ENCODE peak calls at places on chromosome 4, in five cellular contexts. N is OCI-LY7, T is right atrium auricular region, D is bronchial epithelial cell, F is A549. B is an unnamed sample.

GRCh38 chr4:53494851-53495250 is 96.4 kb downstream of the LNX1 start:
- DNase-seq in N (no peak), T (no peak), D (no peak), F (no peak), B (no peak)

GRCh38 chr4:176150283-176150682 is 45.1 kb downstream of the SPATA4 start:
- DNase-seq in N (peak), T (no peak), D (peak), F (no peak), B (no peak)

GRCh38 chr4:81566076-81566663 is 94.5 kb upstream of the RASGEF1B start:
- DNase-seq in N (no peak), T (no peak), D (no peak), F (no peak), B (no peak)

GRCh38 chr4:10354225-10354624 is 103.0 kb downstream of the ZNF518B start:
- DNase-seq in N (no peak), T (no peak), D (no peak), F (no peak), B (peak)

GRCh38 chr4:182643801-182644311 is 273.3 kb downstream of the DCTD start:
- DNase-seq in N (no peak), T (no peak), D (peak), F (no peak), B (no peak)

GRCh38 chr4:139672732-139673131 is 7.1 kb downstream of the MGST2 start:
- DNase-seq in N (no peak), T (no peak), D (no peak), F (no peak), B (no peak)

GRCh38 chr4:4875147-4875546 is 15.7 kb downstream of the MSX1 start:
- DNase-seq in N (no peak), T (no peak), D (no peak), F (no peak), B (no peak)

GRCh38 chr4:184376923-184377322 is 97.4 kb downstream of the IRF2 start:
- DNase-seq in N (no peak), T (no peak), D (no peak), F (no peak), B (no peak)

GRCh38 chr4:107956011-107956410 is 24.7 kb downstream of the CYP2U1 start:
- DNase-seq in N (no peak), T (no peak), D (peak), F (no peak), B (no peak)

GRCh38 chr4:98055800-98056501 is 87.3 kb downstream of the STPG2 start:
- DNase-seq in N (no peak), T (no peak), D (peak), F (no peak), B (no peak)

GRCh38 chr4:169070071-169070894 is 60.2 kb upstream of the CBR4 start:
- DNase-seq in N (no peak), T (no peak), D (peak), F (peak), B (no peak)

GRCh38 chr4:88219099-88219498 is 60.7 kb upstream of the ABCG2 start:
- DNase-seq in N (peak), T (no peak), D (peak), F (peak), B (no peak)

GRCh38 chr4:169220854-169221311 is 49.9 kb downstream of the SH3RF1 start:
- DNase-seq in N (no peak), T (no peak), D (no peak), F (no peak), B (no peak)

GRCh38 chr4:6128221-6128871 is 72.0 kb downstream of the JAKMIP1 start:
- DNase-seq in N (no peak), T (no peak), D (no peak), F (no peak), B (no peak)

GRCh38 chr4:141919648-141920047 is 283.3 kb downstream of the IL15 start:
- DNase-seq in N (no peak), T (no peak), D (no peak), F (no peak), B (no peak)

GRCh38 chr4:141403782-141404181 is 183.1 kb downstream of the ZNF330 start:
- DNase-seq in N (no peak), T (no peak), D (no peak), F (no peak), B (no peak)

GRCh38 chr4:168541608-168541953 is 44.7 kb downstream of the PALLD start:
- DNase-seq in N (no peak), T (no peak), D (peak), F (no peak), B (no peak)

GRCh38 chr4:139315221-139315675 is 13.0 kb upstream of the NDUFC1 start:
- DNase-seq in N (peak), T (no peak), D (no peak), F (no peak), B (no peak)

GRCh38 chr4:183444953-183445543 is 612 bp downstream of the CDKN2AIP start:
- DNase-seq in N (peak), T (peak), D (peak), F (peak), B (peak)

GRCh38 chr4:86960557-86960959 is 25.7 kb downstream of the AFF1 start:
- DNase-seq in N (peak), T (no peak), D (no peak), F (no peak), B (no peak)

GRCh38 chr4:86961605-86962295 is 26.9 kb downstream of the AFF1 start:
- DNase-seq in N (peak), T (no peak), D (no peak), F (no peak), B (no peak)

GRCh38 chr4:86959588-86960500 is 25.0 kb downstream of the AFF1 start:
- DNase-seq in N (peak), T (no peak), D (no peak), F (no peak), B (no peak)

GRCh38 chr4:86963697-86964096 is 28.9 kb downstream of the AFF1 start:
- DNase-seq in N (no peak), T (no peak), D (peak), F (no peak), B (no peak)

GRCh38 chr4:86961103-86961502 is 26.3 kb downstream of the AFF1 start:
- DNase-seq in N (peak), T (no peak), D (no peak), F (no peak), B (no peak)
- H3K4me3 ChIP-seq in N (peak), T (no peak), D (no peak), F (no peak), B (no peak)

DNA sequence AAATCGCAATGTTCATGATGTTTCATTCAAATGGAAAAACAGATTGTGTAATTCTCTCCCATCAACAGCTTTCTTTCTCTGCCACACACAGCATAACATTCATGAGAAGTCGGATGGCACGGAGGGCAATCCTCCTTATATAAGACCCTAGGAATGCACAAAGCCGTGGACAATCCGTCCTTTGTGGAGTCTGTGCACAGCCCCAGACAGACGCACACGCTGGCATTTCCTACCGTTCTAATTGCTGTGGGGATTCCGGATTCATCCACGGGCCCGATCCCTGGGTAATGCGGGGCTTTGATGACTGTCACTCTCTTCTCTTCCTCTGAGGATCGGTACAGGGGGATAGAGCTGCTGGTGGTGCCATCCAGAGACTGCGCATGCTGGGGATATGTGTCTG is 121.9 kb upstream of the PDLIM3 start:
- DNase-seq in N (no peak), T (no peak), D (no peak), F (no peak), B (no peak)
- H3K4me3 ChIP-seq in N (no peak), T (no peak), D (no peak), F (no peak), B (peak)

DNA sequence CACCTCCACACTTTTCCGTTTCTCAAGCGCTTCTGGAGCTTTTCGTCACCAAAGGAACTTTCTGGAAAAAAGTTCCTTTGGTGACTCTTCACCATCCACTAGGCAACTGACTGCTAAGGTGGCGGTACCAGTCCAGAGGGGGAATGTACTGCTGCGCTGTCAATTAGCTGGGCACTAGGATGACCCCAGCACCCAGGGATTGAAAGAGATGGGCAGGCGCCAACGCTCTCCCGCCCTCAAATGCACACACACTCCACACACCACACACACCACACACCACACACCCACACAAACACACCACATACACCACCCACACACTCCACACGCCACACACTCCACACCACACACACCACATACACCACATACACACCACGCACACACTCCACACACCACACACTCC is 10.4 kb downstream of the PRDM8 start:
- DNase-seq in N (no peak), T (no peak), D (no peak), F (no peak), B (no peak)
- H3K4me3 ChIP-seq in N (no peak), T (no peak), D (no peak), F (no peak), B (no peak)

GRCh38 chr4:76996445-76996844 is 46.9 kb downstream of the SEPTIN11 start:
- DNase-seq in N (no peak), T (no peak), D (no peak), F (no peak), B (no peak)

GRCh38 chr4:76997454-76997853 is 47.9 kb downstream of the SEPTIN11 start:
- DNase-seq in N (no peak), T (no peak), D (no peak), F (no peak), B (no peak)

GRCh38 chr4:76995776-76996175 is 46.2 kb downstream of the SEPTIN11 start:
- DNase-seq in N (no peak), T (no peak), D (no peak), F (no peak), B (no peak)

GRCh38 chr4:76990288-76991080 is 40.9 kb downstream of the SEPTIN11 start:
- DNase-seq in N (no peak), T (no peak), D (no peak), F (no peak), B (no peak)

DNA sequence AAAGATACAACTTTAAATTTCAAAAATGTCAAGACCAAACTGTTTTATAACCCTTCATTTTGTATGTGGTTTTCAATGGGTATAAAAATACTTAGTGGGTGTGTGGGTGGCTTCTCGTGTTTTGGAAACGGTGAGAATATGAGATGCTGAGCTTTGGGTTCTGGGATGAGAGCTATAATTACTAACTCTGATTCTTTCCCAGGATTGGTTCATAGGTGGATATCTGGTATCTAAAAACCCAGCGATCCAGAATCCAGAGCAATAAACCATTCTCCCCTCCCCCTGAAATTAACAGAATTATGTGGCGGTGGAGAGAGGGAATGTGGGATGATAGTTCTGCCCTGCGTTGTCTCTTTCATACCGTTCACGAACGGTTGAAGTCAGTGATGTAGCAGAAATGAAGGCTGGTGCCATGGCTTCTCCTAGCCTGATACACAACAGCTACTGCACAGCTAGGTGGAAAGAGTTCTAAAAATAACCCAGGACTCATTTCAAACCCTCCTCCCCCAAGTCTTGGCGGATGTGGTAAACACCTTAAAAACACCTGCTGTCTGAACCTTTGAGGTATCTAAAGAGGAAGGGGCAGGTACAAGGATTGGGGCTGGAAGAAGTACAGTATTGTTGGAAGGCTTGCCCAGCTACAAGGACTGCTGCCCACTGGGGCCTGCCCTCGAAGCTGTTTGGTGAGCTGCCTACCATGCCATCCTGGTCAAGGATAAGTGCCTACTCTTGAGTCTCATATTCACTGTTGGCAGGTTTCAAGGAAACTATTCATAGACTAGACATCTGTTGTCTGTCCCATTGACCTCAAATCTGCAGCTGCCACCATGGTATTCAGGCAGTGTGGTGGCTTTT is 44.5 kb downstream of the SEPTIN11 start:
- DNase-seq in N (peak), T (no peak), D (no peak), F (no peak), B (no peak)
- H3K4me3 ChIP-seq in N (no peak), T (no peak), D (no peak), F (no peak), B (no peak)